ENCODE peak calls at places on chromosomes 6 and 20, in seven cellular contexts. X is EH; N is germinal center; E is MCF 10A; D is testis; R is NCI-H774; T is stimulated activated CD4-positive, alpha-beta T cell treated with anti-CD3 and anti-CD28 coated beads, Interleukin-1b, Interleukin-23, amount 100 ng/mL, for 4 hours. H is an unnamed sample.

GRCh38 chr6:170130201-170130621 is 160.7 kb downstream of the DLL1 start:
- DNase-seq in X (no peak), N (no peak), E (no peak), D (no peak), R (peak), T (no peak), H (no peak)

GRCh38 chr20:19784511-19785172 is 26.6 kb downstream of the RIN2 start:
- DNase-seq in X (peak), N (peak), E (peak), D (peak), R (peak), T (no peak), H (peak)

GRCh38 chr20:54346269-54346668 is 129.1 kb upstream of the DOK5 start:
- DNase-seq in X (peak), N (no peak), E (no peak), D (no peak), R (no peak), T (no peak), H (peak)

GRCh38 chr20:44231193-44231592 is 15.9 kb upstream of the GDAP1L1 start:
- DNase-seq in X (no peak), N (no peak), E (peak), D (no peak), R (no peak), T (no peak), H (peak)

GRCh38 chr6:7414811-7415210 is 25.2 kb downstream of the RIOK1 start:
- DNase-seq in X (peak), N (no peak), E (peak), D (no peak), R (no peak), T (no peak), H (peak)

GRCh38 chr20:20489054-20489453 is 121.2 kb downstream of the INSM1 start:
- DNase-seq in X (no peak), N (no peak), E (peak), D (no peak), R (no peak), T (no peak), H (peak)

GRCh38 chr20:64095927-64096326 is 11.4 kb downstream of the NPBWR2 start:
- DNase-seq in X (no peak), N (no peak), E (no peak), D (no peak), R (no peak), T (no peak), H (no peak)

GRCh38 chr6:157272866-157273755 is 50.2 kb downstream of the TMEM242 start:
- DNase-seq in X (no peak), N (peak), E (no peak), D (no peak), R (no peak), T (no peak), H (peak)

H was measured in M059J.